ENCODE peak calls at places on chromosomes 16 and 17, in four cellular contexts. R, M, U and Z are unnamed samples.

GRCh38 chr16:51753382-51753781 is 602.3 kb upstream of the SALL1 start:
- DNase-seq in M (no peak), R (no peak), U (no peak), Z (no peak)

GRCh38 chr17:31549121-31549524 is 157.6 kb downstream of the RAB11FIP4 start:
- DNase-seq in M (no peak), R (peak; percentile 31), U (no peak), Z (no peak)

GRCh38 chr17:33014751-33015150 is 23.1 kb downstream of the SPACA3 start:
- DNase-seq in U (no peak), M (no peak), R (peak; percentile 15), Z (no peak)

GRCh38 chr17:82198092-82198491 is 14.6 kb downstream of the CCDC57 start:
- DNase-seq in R (no peak), U (no peak), M (no peak), Z (no peak)

GRCh38 chr16:77794586-77794985 is 6.2 kb downstream of the VAT1L start:
- DNase-seq in U (no peak), M (no peak), R (no peak), Z (no peak)

GRCh38 chr17:42475853-42476252 is 17.2 kb downstream of the ATP6V0A1 start:
- DNase-seq in U (no peak), M (no peak), R (no peak), Z (no peak)

GRCh38 chr16:29147710-29148425 is 163.0 kb downstream of the LAT start:
- DNase-seq in U (no peak), R (no peak), M (no peak), Z (no peak)

GRCh38 chr17:35257080-35257701 is 14.3 kb downstream of the SLFN5 start:
- DNase-seq in M (peak; percentile 59), U (no peak), R (peak; percentile 7), Z (no peak)

GRCh38 chr16:15598648-15599190 is 44.2 kb downstream of the MARF1 start:
- DNase-seq in R (no peak), M (no peak), U (no peak), Z (no peak)

GRCh38 chr16:86892509-86892908 is 314.2 kb downstream of the FOXL1 start:
- DNase-seq in U (no peak), R (no peak), M (no peak), Z (no peak)

GRCh38 chr17:81202318-81202717 is 20.4 kb downstream of the CEP131 start:
- DNase-seq in M (no peak), R (no peak), U (no peak), Z (no peak)

GRCh38 chr17:47649972-47650524 is 329 bp downstream of the KPNB1 start:
- DNase-seq in R (no peak), U (no peak), M (no peak), Z (no peak)

GRCh38 chr16:80731915-80732314 is 72.5 kb downstream of the CDYL2 start:
- DNase-seq in U (no peak), M (no peak), R (no peak), Z (no peak)

GRCh38 chr17:44722254-44722653 is 13.8 kb downstream of the DBF4B start:
- DNase-seq in R (no peak), M (no peak), U (no peak), Z (no peak)

GRCh38 chr16:75263963-75264445 is 12.6 kb upstream of the BCAR1 start:
- DNase-seq in U (no peak), R (no peak), M (no peak), Z (no peak)

GRCh38 chr17:74392848-74393247 is 25.5 kb downstream of the GPR142 start:
- DNase-seq in M (no peak), R (no peak), U (no peak), Z (peak; percentile 56)

GRCh38 chr17:2837147-2837561 is 40.9 kb downstream of the RAP1GAP2 start:
- DNase-seq in M (no peak), R (no peak), U (no peak), Z (no peak)

GRCh38 chr17:19833914-19834313 is 33.8 kb downstream of the ULK2 start:
- DNase-seq in M (no peak), U (no peak), R (no peak), Z (no peak)

GRCh38 chr17:47663997-47664941 is 14.6 kb downstream of the KPNB1 start:
- DNase-seq in R (peak; percentile 63), U (peak; percentile 41), M (peak; percentile 48), Z (peak; percentile 54)

GRCh38 chr16:29779474-29779873 is 1.4 kb downstream of the ZG16 start:
- DNase-seq in M (no peak), U (no peak), R (peak; percentile 81), Z (no peak)

GRCh38 chr17:47693667-47694017 is 319 bp upstream of the TBKBP1 start:
- DNase-seq in U (no peak), M (no peak), R (no peak), Z (peak; percentile 57)

GRCh38 chr16:88264641-88265285 is 118.0 kb upstream of the ZNF469 start:
- DNase-seq in M (peak; percentile 85), U (peak; percentile 51), R (peak; percentile 30), Z (peak; percentile 81)

GRCh38 chr17:32015245-32016013 is 8.2 kb downstream of the LRRC37B start:
- DNase-seq in M (no peak), U (no peak), R (no peak), Z (no peak)

GRCh38 chr17:8831234-8831849 is 32.2 kb upstream of the MFSD6L start:
- DNase-seq in R (no peak), U (no peak), M (no peak), Z (no peak)

GRCh38 chr16:68800257-68800875 is 43.0 kb upstream of the TANGO6 start:
- DNase-seq in M (peak; percentile 62), U (peak; percentile 66), R (peak; percentile 77), Z (peak; percentile 62)

GRCh38 chr16:53654946-53655345 is 48.7 kb downstream of the RPGRIP1L start:
- DNase-seq in R (no peak), M (no peak), U (no peak), Z (no peak)

GRCh38 chr17:12510535-12510934 is 155.2 kb upstream of the MYOCD start:
- DNase-seq in U (no peak), R (no peak), M (no peak), Z (no peak)

GRCh38 chr16:8848939-8849391 is 19.8 kb downstream of the CARHSP1 start:
- DNase-seq in U (no peak), R (no peak), M (no peak), Z (no peak)

GRCh38 chr17:77210331-77210730 is 69.6 kb downstream of the SEC14L1 start:
- DNase-seq in U (no peak), R (no peak), M (no peak), Z (no peak)

GRCh38 chr17:61325382-61326073 is 74.1 kb upstream of the TBX2 start:
- DNase-seq in M (no peak), U (no peak), R (no peak), Z (no peak)

GRCh38 chr17:5587431-5588032 is 3.2 kb upstream of the NLRP1 start:
- DNase-seq in U (no peak), M (peak; percentile 68), R (peak; percentile 81), Z (peak; percentile 39)

GRCh38 chr16:46629331-46629843 is 8.2 kb upstream of the SHCBP1 start:
- DNase-seq in U (no peak), R (peak; percentile 60), M (peak; percentile 59), Z (peak; percentile 76)

GRCh38 chr16:72961115-72961832 is 86.7 kb downstream of the ZFHX3 start:
- DNase-seq in R (no peak), M (no peak), U (no peak), Z (no peak)

GRCh38 chr17:60439501-60439900 is 17.2 kb downstream of the CHCT1 start:
- DNase-seq in U (no peak), R (peak; percentile 12), M (no peak), Z (no peak)

GRCh38 chr17:45145035-45145389 is 3.3 kb upstream of the HEXIM1 start:
- DNase-seq in U (no peak), R (no peak), M (no peak), Z (no peak)

GRCh38 chr16:88058136-88058535 is 106.9 kb downstream of the BANP start:
- DNase-seq in R (no peak), M (no peak), U (no peak), Z (no peak)

DNA sequence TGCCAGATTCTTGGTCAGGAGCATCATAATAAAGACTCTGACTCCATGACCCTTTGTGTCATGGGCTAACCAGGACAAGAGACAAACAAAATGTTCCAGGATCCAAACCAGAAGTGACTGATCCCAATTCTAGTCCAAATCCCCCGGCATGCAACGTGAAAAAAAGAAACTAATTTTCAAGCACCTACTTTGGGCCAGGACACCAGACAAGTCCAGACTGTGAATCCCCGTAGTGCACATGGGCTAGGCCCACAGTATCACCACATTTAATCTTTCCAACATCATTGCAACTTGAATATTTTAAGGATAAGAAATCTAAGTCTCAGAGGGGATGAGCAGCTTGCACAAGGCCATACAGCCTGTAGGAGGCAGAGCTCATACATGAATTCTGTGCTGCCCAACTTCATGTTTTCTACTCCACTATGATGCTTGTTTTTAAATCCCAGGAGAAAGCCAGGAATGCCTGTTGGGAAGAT is 365.7 kb downstream of the NPIPA8 start:
- DNase-seq in U (no peak), M (no peak), R (no peak), Z (no peak)
- TF ChIP-seq SRF in U (no peak), M (no peak), R (no peak), Z (no peak)

DNA sequence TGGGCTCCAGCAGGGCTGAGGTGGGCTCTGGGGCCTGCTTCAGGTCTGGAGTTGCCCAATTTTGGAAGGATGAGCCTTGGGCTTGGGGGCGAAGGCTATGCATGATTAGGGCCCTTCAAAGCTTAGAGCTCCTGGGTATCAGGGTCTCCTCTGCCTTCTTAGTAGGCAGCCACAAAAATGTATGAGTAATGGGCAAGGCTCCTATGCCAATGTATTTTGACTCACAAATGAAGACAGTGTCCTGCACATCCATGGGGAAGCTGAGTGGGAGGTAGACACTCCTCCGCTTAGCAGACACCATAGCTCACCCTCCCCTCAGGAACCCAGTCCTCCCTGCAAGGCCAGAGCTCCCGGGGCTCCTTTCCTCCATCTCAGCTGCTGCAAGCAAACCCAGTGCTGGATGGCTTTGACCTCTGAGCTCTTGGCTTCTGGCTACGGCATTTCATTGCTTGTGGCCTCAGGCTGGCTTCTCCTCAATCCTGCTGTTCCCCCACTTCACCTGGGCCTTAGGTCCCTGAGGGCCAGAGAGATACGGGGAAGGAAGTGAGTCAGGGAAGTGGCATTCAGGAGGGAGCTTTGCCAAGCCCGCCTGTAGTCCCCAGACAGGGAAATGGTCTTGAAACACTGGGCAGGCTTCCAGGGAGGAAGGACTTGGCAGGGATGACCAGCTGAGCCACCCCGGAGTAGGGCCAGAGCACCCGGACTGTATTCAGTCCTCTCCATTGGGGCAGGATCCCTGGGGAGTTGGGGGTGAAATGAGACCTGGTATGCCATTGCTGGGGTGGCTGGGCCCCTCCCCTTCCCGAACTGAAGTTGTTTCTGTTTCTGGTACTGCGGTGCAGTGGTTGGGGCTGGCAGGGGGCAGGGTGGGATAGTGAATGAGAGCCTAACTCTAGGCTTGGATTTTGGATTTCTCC is 4.4 kb downstream of the ABCC3 start:
- DNase-seq in R (peak; percentile 58), U (no peak), M (peak; percentile 99), Z (no peak)
- TF ChIP-seq SRF in R (no peak), U (no peak), M (no peak), Z (no peak)

GRCh38 chr16:55508271-55508921 is 476 bp upstream of the LPCAT2 start:
- DNase-seq in R (no peak), U (no peak), M (no peak), Z (no peak)
- TF ChIP-seq SRF in R (no peak), U (no peak), M (no peak), Z (no peak)

GRCh38 chr17:71447644-71448043 is 673.2 kb upstream of the SOX9 start:
- DNase-seq in U (no peak), M (no peak), R (no peak), Z (no peak)
- TF ChIP-seq SRF in U (no peak), M (no peak), R (no peak), Z (no peak)

GRCh38 chr17:78889525-78889924 is 13.5 kb downstream of the CEP295NL start:
- DNase-seq in M (no peak), R (no peak), U (peak; percentile 31), Z (no peak)
- TF ChIP-seq SRF in M (no peak), R (no peak), U (no peak), Z (no peak)